ENCODE peak calls at places on chromosomes 1 and 21, in four cellular contexts. One of them, this sample, is unnamed.

GRCh38 chr1:158992787-158993312 is 16.9 kb upstream of the IFI16 start:
- DNase-seq in thyroid gland: no peak
- DNase-seq in kidney epithelial cell: no peak
- DNase-seq in fibroblast of lung: no peak
- DNase-seq in this sample: no peak

GRCh38 chr1:160260436-160261382 is 1.6 kb downstream of the DCAF8 start:
- DNase-seq in thyroid gland: peak; percentile 50
- DNase-seq in kidney epithelial cell: peak; percentile 90
- DNase-seq in fibroblast of lung: peak; percentile 87
- DNase-seq in this sample: peak; percentile 91

GRCh38 chr1:226157761-226158316 is 28.7 kb downstream of the ACBD3 start:
- DNase-seq in thyroid gland: no peak
- DNase-seq in kidney epithelial cell: no peak
- DNase-seq in fibroblast of lung: no peak
- DNase-seq in this sample: no peak

GRCh38 chr1:83854456-83854855 is 144.5 kb downstream of the TTLL7 start:
- DNase-seq in thyroid gland: no peak
- DNase-seq in kidney epithelial cell: no peak
- DNase-seq in fibroblast of lung: no peak
- DNase-seq in this sample: no peak

GRCh38 chr1:154483941-154484803 is 17.8 kb upstream of the TDRD10 start:
- DNase-seq in thyroid gland: peak; percentile 84
- DNase-seq in kidney epithelial cell: peak; percentile 85
- DNase-seq in fibroblast of lung: peak; percentile 35
- DNase-seq in this sample: peak; percentile 61

GRCh38 chr1:232344791-232345399 is 285.0 kb downstream of the SIPA1L2 start:
- DNase-seq in thyroid gland: no peak
- DNase-seq in kidney epithelial cell: no peak
- DNase-seq in fibroblast of lung: no peak
- DNase-seq in this sample: peak; percentile 78

GRCh38 chr1:38029725-38030511 is 16.7 kb downstream of the POU3F1 start:
- DNase-seq in thyroid gland: no peak
- DNase-seq in kidney epithelial cell: peak; percentile 50
- DNase-seq in fibroblast of lung: peak; percentile 57
- DNase-seq in this sample: peak; percentile 83

GRCh38 chr1:70517444-70517843 is 106.4 kb downstream of the CTH start:
- DNase-seq in thyroid gland: no peak
- DNase-seq in kidney epithelial cell: no peak
- DNase-seq in fibroblast of lung: no peak
- DNase-seq in this sample: no peak

GRCh38 chr1:207463021-207463420 is 8.9 kb downstream of the CR2 start:
- DNase-seq in thyroid gland: no peak
- DNase-seq in kidney epithelial cell: no peak
- DNase-seq in fibroblast of lung: no peak
- DNase-seq in this sample: peak; percentile 65

GRCh38 chr21:25334046-25334730 is 273.1 kb downstream of the MRPL39 start:
- DNase-seq in thyroid gland: no peak
- DNase-seq in kidney epithelial cell: no peak
- DNase-seq in fibroblast of lung: no peak
- DNase-seq in this sample: peak; percentile 58

GRCh38 chr21:33268392-33268735 is 2.2 kb downstream of the IL10RB start:
- DNase-seq in thyroid gland: no peak
- DNase-seq in kidney epithelial cell: no peak
- DNase-seq in fibroblast of lung: no peak
- DNase-seq in this sample: no peak

GRCh38 chr1:177181280-177181630 is 10.5 kb downstream of the BRINP2 start:
- DNase-seq in thyroid gland: no peak
- DNase-seq in kidney epithelial cell: no peak
- DNase-seq in fibroblast of lung: no peak
- DNase-seq in this sample: no peak
- H3K4me3 ChIP-seq in thyroid gland: no peak overlapping the region
- H3K4me3 ChIP-seq in kidney epithelial cell: no peak overlapping the region
- H3K4me3 ChIP-seq in fibroblast of lung: no peak overlapping the region
- H3K4me3 ChIP-seq in this sample: peak overlapping the region; percentile 57

DNA sequence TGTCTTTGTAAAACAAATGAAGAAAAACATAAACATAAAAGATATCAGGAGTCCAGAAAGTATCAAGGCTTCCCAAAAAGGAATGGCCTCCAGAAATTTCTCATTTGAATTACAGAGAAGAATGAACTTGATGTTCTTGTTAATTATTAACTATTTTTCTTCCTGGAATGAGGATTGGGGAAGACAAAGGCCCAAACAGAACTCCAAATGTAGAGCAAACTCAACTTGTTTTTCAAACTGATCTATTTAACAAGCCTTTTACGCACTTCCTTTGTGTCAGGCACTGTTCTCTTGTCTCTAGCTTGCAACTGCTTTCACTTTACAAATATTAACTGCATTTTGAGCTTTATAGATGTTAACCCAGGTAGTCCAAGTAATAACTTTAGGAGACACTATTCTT is 45.5 kb downstream of the LAMC2 start:
- DNase-seq in thyroid gland: no peak
- DNase-seq in kidney epithelial cell: no peak
- DNase-seq in fibroblast of lung: no peak
- DNase-seq in this sample: no peak
- TF ChIP-seq CTCF in thyroid gland: no peak
- TF ChIP-seq CTCF in kidney epithelial cell: no peak
- TF ChIP-seq CTCF in fibroblast of lung: no peak
- TF ChIP-seq CTCF in this sample: no peak

DNA sequence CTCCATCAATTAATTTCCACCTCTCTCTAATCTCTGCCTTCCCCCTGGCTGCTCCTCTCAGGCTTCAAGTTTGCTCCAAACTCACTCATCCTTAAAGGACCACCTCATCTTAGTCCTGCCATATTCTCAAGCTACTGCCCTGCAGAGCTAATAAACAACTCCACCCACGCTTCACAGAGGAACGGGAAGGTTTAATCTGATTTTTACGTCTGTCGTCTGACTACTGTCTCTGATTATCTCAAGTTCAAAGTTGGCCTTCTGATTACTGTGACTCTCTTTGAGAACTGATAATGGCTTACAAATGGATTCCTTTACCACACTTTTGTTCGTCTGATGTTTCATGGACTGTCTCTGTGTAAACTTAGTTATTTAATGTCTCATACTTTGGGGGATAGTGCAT is 7.6 kb upstream of the CPT2 start:
- DNase-seq in thyroid gland: no peak
- DNase-seq in kidney epithelial cell: no peak
- DNase-seq in fibroblast of lung: no peak
- DNase-seq in this sample: no peak
- H3K4me3 ChIP-seq in thyroid gland: no peak overlapping the region
- H3K4me3 ChIP-seq in kidney epithelial cell: no peak overlapping the region
- H3K4me3 ChIP-seq in fibroblast of lung: no peak overlapping the region
- H3K4me3 ChIP-seq in this sample: no peak overlapping the region

DNA sequence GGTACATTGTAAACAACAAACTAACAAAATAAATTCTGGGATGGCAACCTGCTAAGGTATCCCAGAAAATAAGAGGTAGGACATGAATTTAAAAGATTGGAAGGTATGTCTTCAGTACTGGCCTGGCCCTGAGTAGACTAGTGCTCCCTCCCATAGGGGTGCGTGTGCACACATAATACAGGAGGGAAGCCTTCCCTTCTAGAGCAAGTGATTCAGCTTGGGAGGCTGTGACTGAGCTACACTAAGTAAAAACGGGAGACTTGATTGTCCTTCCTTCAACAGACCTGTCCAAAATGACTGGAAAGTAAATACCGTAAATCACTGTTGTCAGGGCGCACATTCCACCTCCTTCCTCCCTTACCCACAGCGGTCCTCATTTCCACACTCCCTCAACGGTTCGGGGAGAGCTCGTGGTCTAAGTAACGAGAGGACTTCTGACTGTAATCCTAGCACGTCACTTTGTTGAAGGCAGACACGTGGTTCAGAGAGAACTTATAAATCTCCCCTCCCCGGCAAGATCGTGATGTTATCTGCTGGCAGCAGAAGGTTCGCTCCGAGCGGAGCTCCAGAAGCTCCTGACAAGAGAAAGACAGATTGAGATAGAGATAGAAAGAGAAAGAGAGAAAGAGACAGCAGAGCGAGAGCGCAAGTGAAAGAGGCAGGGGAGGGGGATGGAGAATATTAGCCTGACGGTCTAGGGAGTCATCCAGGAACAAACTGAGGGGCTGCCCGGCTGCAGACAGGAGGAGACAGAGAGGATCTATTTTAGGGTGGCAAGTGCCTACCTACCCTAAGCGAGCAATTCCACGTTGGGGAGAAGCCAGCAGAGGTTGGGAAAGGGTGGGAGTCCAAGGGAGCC is at the start of gene TGFB2:
- DNase-seq in thyroid gland: peak; percentile 58
- DNase-seq in kidney epithelial cell: no peak
- DNase-seq in fibroblast of lung: peak; percentile 78
- DNase-seq in this sample: peak; percentile 98
- TF ChIP-seq CTCF in thyroid gland: no peak
- TF ChIP-seq CTCF in kidney epithelial cell: peak; percentile 28
- TF ChIP-seq CTCF in fibroblast of lung: peak; percentile 16
- TF ChIP-seq CTCF in this sample: peak; percentile 33

GRCh38 chr21:44933199-44933937 is 6.5 kb upstream of the SLX9 start:
- DNase-seq in thyroid gland: no peak
- DNase-seq in kidney epithelial cell: no peak
- DNase-seq in fibroblast of lung: no peak
- DNase-seq in this sample: no peak

GRCh38 chr21:44931137-44931500 is 8.7 kb upstream of the SLX9 start:
- DNase-seq in thyroid gland: no peak
- DNase-seq in kidney epithelial cell: no peak
- DNase-seq in fibroblast of lung: peak; percentile 45
- DNase-seq in this sample: peak; percentile 77

GRCh38 chr21:44932366-44933181 is 7.3 kb upstream of the SLX9 start:
- DNase-seq in thyroid gland: no peak
- DNase-seq in kidney epithelial cell: no peak
- DNase-seq in fibroblast of lung: no peak
- DNase-seq in this sample: peak; percentile 56

GRCh38 chr21:44930543-44930981 is 9.3 kb upstream of the SLX9 start:
- DNase-seq in thyroid gland: peak; percentile 24
- DNase-seq in kidney epithelial cell: no peak
- DNase-seq in fibroblast of lung: no peak
- DNase-seq in this sample: peak; percentile 72

DNA sequence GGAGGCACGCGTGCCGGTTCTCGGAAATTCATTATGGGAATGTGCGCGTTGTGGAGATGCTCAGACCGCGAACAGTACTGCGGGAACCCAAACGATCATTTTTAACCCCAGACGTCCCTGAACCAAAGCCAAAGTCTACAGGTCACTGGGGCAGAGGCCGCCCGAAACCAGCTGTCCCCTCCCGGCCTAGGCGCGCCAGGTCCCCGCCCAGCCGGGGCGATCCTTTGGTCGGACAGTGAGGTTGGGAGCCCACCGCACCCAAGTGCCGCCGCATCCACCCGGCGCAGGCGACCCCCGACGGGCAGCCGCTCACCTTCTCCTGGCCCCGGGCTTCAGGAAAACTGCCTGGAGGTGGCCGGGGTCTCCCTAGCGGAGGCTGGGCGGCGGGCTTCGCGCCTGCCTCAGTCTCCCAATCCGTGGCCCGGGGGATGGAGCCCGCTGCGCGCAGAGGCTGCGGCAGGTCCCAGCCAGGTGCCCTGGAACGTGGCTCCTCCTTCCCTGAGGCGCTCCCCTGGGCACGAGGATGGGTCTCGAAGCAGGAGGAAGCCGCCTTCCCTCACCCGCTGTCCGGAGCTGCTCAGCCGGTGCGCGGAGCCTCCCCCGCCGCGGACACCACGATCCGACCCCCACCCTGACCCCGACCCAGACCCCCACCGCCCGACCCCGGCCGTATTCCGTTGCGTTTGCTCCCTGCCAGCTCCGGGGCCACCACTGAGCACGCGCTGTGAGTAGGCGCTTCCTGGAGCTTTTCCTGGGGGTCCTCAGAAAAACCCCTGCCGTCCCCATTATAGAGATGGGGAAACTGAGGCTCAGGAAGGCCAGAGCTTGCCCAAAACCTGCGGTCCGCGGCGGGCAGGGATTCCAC is 8.1 kb upstream of the SLX9 start:
- DNase-seq in thyroid gland: no peak
- DNase-seq in kidney epithelial cell: no peak
- DNase-seq in fibroblast of lung: no peak
- DNase-seq in this sample: peak; percentile 49
- H3K4me3 ChIP-seq in thyroid gland: no peak overlapping the region
- H3K4me3 ChIP-seq in kidney epithelial cell: peak overlapping the region; percentile 20
- H3K4me3 ChIP-seq in fibroblast of lung: no peak overlapping the region
- H3K4me3 ChIP-seq in this sample: peak overlapping the region; percentile 77

DNA sequence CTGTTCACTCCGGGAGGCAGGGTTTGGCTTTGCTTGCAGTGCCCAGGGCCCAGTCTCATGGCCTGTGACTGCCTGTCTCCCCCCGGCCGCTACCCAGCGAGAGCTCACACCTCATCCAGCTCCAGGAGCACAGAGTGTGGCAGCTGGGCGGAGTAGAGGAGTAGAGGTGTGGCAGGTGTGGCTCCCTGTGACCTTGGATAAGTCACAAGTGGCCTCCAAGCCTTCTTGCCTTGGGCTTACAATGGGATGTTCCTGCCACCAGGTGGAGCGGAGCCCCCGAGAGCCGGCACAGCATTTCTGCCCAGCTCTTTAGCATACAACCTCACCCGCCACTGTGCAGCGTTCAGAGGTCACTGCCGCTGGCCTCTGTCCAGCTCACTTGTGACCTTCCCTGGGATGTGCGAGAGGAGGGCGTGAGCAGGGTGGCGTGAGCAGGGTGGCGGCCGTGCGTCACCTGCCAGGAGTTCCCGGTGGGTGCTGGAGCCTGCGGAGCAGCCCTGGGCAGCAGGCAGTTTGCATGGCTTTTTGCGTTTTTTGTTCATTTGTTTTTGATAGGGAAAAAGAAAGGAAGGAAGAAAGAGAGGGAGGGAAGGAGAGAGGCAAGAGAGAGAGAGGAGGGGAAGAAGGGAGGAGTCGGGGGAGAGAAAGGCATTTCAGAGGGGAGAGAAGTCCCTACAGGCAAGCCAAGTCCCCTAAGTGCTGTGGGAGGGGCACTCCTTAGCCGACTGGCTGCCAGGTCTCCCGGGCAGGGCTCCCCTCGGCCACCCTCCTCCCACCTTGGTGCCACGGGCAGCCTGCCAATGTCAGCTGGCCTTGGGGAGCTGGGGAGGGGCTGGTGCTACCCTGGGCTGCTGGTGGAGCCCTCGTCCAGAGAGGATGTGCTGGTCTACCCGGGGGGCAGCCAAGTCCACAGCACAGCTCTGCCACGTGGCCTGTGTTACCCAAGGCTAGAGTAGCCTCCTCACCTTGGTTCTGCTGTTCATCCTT is 42.6 kb downstream of the CRYAA start:
- DNase-seq in thyroid gland: peak; percentile 76
- DNase-seq in kidney epithelial cell: no peak
- DNase-seq in fibroblast of lung: no peak
- DNase-seq in this sample: no peak
- TF ChIP-seq CTCF in thyroid gland: no peak
- TF ChIP-seq CTCF in kidney epithelial cell: peak; percentile 29
- TF ChIP-seq CTCF in fibroblast of lung: no peak
- TF ChIP-seq CTCF in this sample: no peak

This sample was measured in PC-3.